ENCODE peak calls at places on chromosomes 11 and 22, in six cellular contexts. T is KBM-7, J is NCI-H774, C is NCI-H1105 treated with DMSO at 0.1 percent for 48 hours, A is cardiac fibroblast, S is AML-193. W is an unnamed sample.

GRCh38 chr11:102560555-102561011 is 30.0 kb upstream of the MMP7 start:
- DNase-seq in T (peak; percentile 53), C (no peak), S (peak; percentile 53), A (peak; percentile 80), J (no peak), W (no peak)

GRCh38 chr11:17020831-17021230 is 6.6 kb upstream of the PLEKHA7 start:
- DNase-seq in T (no peak), S (no peak), A (no peak), J (no peak), C (no peak), W (no peak)

GRCh38 chr11:16086229-16086628 is 270.1 kb downstream of the SOX6 start:
- DNase-seq in T (no peak), S (no peak), A (no peak), C (no peak), J (no peak), W (peak; percentile 80)

GRCh38 chr11:3959015-3959917 is 103.8 kb downstream of the STIM1 start:
- DNase-seq in J (no peak), A (peak; percentile 42), T (no peak), C (no peak), S (no peak), W (peak; percentile 13)

GRCh38 chr11:115301029-115301428 is 203.2 kb downstream of the CADM1 start:
- DNase-seq in C (no peak), S (no peak), A (no peak), T (no peak), J (no peak), W (peak; percentile 38)

GRCh38 chr11:130435671-130436070 is 7.3 kb upstream of the ADAMTS8 start:
- DNase-seq in A (peak; percentile 45), J (no peak), C (no peak), S (no peak), T (no peak), W (no peak)

GRCh38 chr11:68037481-68038225 is 1.2 kb upstream of the TCIRG1 start:
- DNase-seq in C (no peak), T (no peak), A (no peak), J (no peak), S (no peak), W (peak; percentile 24)

GRCh38 chr11:2980168-2980840 is 11.8 kb downstream of the NAP1L4 start:
- DNase-seq in A (no peak), C (no peak), T (no peak), J (no peak), S (no peak), W (no peak)

GRCh38 chr11:10499452-10500262 is 41.3 kb downstream of the RNF141 start:
- DNase-seq in J (no peak), S (no peak), T (no peak), A (no peak), C (no peak), W (no peak)

GRCh38 chr11:12577746-12578644 is 96.2 kb upstream of the TEAD1 start:
- DNase-seq in C (no peak), T (no peak), A (no peak), J (no peak), S (no peak), W (peak; percentile 31)

GRCh38 chr11:75301602-75302345 is 49.7 kb downstream of the ARRB1 start:
- DNase-seq in T (no peak), S (no peak), J (peak; percentile 64), C (peak; percentile 25), A (no peak), W (peak; percentile 76)

GRCh38 chr11:124315052-124315451 is 1.3 kb upstream of the OR8D1 start:
- DNase-seq in C (no peak), T (no peak), S (no peak), J (no peak), A (no peak), W (no peak)

GRCh38 chr11:21896216-21896615 is 296.7 kb upstream of the ANO5 start:
- DNase-seq in T (no peak), A (no peak), S (no peak), C (peak; percentile 52), J (no peak), W (peak; percentile 52)

GRCh38 chr11:113204280-113204679 is 110.1 kb upstream of the TTC12 start:
- DNase-seq in C (no peak), J (no peak), A (no peak), T (no peak), S (peak; percentile 94), W (no peak)

GRCh38 chr22:38873469-38874411 is 1.7 kb upstream of the CBX6 start:
- DNase-seq in A (no peak), C (peak; percentile 61), S (no peak), J (peak; percentile 74), T (no peak), W (peak; percentile 85)

GRCh38 chr11:78841451-78842060 is 266.9 kb upstream of the NARS2 start:
- DNase-seq in J (no peak), T (no peak), S (no peak), C (no peak), A (peak; percentile 23), W (peak; percentile 79)

GRCh38 chr11:12179521-12179920 is 69.1 kb downstream of the MICAL2 start:
- DNase-seq in A (no peak), J (no peak), S (no peak), C (peak; percentile 8), T (no peak), W (peak; percentile 45)

GRCh38 chr22:44270556-44270880 is 42.2 kb downstream of the SHISAL1 start:
- DNase-seq in S (no peak), A (no peak), J (no peak), T (no peak), C (no peak), W (no peak)

GRCh38 chr11:70424765-70425164 is 26.4 kb downstream of the CTTN start:
- DNase-seq in J (no peak), T (no peak), A (no peak), C (no peak), S (no peak), W (no peak)

GRCh38 chr11:36231300-36231699 is 57.9 kb downstream of the COMMD9 start:
- DNase-seq in J (no peak), A (peak; percentile 78), C (no peak), T (no peak), S (no peak), W (no peak)

GRCh38 chr11:16136792-16137395 is 219.5 kb downstream of the SOX6 start:
- DNase-seq in J (no peak), C (no peak), A (no peak), S (no peak), T (no peak), W (no peak)

GRCh38 chr22:41367039-41367679 is 14.6 kb upstream of the TEF start:
- DNase-seq in S (peak; percentile 78), A (peak; percentile 99), C (peak; percentile 93), J (peak; percentile 82), T (peak; percentile 96), W (peak; percentile 99)

GRCh38 chr22:26590525-26590858 is 560 bp upstream of the TPST2 start:
- DNase-seq in S (peak; percentile 39), A (peak; percentile 30), J (no peak), C (no peak), T (no peak), W (no peak)

GRCh38 chr22:47612136-47612910 is 849.9 kb downstream of the TBC1D22A start:
- DNase-seq in S (no peak), C (no peak), J (no peak), T (peak; percentile 10), A (no peak), W (peak; percentile 15)

GRCh38 chr22:50341977-50342650 is 1.0 kb upstream of the PPP6R2 start:
- DNase-seq in T (peak; percentile 94), J (peak; percentile 38), S (peak; percentile 84), C (peak; percentile 78), A (peak; percentile 87), W (peak; percentile 92)

GRCh38 chr11:46249103-46249942 is 28.1 kb upstream of the CREB3L1 start:
- DNase-seq in A (peak; percentile 67), C (no peak), J (no peak), T (no peak), S (no peak), W (no peak)

GRCh38 chr11:75795276-75796090 is 19.5 kb upstream of the UVRAG start:
- DNase-seq in C (no peak), S (no peak), T (no peak), J (no peak), A (no peak), W (no peak)